ENCODE peak calls at places on chromosomes 5 and 9, in four cellular contexts. R is activated T-cell treated with anti-CD3 and anti-CD28 coated beads for 1 hour; D is fibroblast of mammary gland; O is effector memory CD4-positive, alpha-beta T cell. V is an unnamed sample.
A peak's percentile ranks its signal among the peaks of the same experiment; 100 is the strongest.

GRCh38 chr9:5459289-5459829 is 9.0 kb downstream of the CD274 start:
- DNase-seq in R (no peak), D (no peak), O (no peak), V (no peak)

GRCh38 chr5:40227366-40227765 is 452.3 kb upstream of the PTGER4 start:
- DNase-seq in R (no peak), D (peak; percentile 22), O (no peak), V (no peak)

GRCh38 chr5:178232124-178232919 is at the start of gene PHYKPL:
- DNase-seq in R (peak; percentile 50), D (peak; percentile 63), O (peak; percentile 58), V (peak; percentile 52)

GRCh38 chr9:126852289-126852688 is 8.2 kb upstream of the ZBTB34 start:
- DNase-seq in R (no peak), D (no peak), O (no peak), V (no peak)

GRCh38 chr5:173294673-173295320 is 33.4 kb downstream of the STC2 start:
- DNase-seq in R (no peak), D (no peak), O (no peak), V (no peak)

GRCh38 chr5:149002053-149002452 is 60.8 kb downstream of the SH3TC2 start:
- DNase-seq in R (no peak), D (peak; percentile 98), O (no peak), V (no peak)

GRCh38 chr5:41903892-41904799 is at the start of gene RIMOC1:
- DNase-seq in R (peak; percentile 96), D (peak; percentile 99), O (peak; percentile 96), V (peak; percentile 93)

GRCh38 chr9:84207443-84208032 is 133.0 kb downstream of the SLC28A3 start:
- DNase-seq in R (no peak), D (no peak), O (no peak), V (no peak)

GRCh38 chr5:425714-426113 is 17.3 kb upstream of the EXOC3 start:
- DNase-seq in R (no peak), D (peak; percentile 16), O (no peak), V (no peak)

GRCh38 chr9:119868694-119869093 is 499.5 kb upstream of the BRINP1 start:
- DNase-seq in R (no peak), D (no peak), O (no peak), V (no peak)

GRCh38 chr9:78871452-78872331 is 574.8 kb downstream of the PSAT1 start:
- DNase-seq in R (no peak), D (peak; percentile 65), O (no peak), V (no peak)

GRCh38 chr5:145975361-145976066 is 39.1 kb downstream of the SH3RF2 start:
- DNase-seq in R (no peak), D (peak; percentile 62), O (no peak), V (no peak)

GRCh38 chr9:130872912-130873503 is 23.6 kb downstream of the QRFP start:
- DNase-seq in R (no peak), D (no peak), O (no peak), V (no peak)

GRCh38 chr5:44835693-44836092 is 26.9 kb downstream of the MRPS30 start:
- DNase-seq in R (no peak), D (no peak), O (no peak), V (no peak)

GRCh38 chr5:22070151-22070550 is 783.0 kb downstream of the CDH12 start:
- DNase-seq in R (no peak), D (no peak), O (no peak), V (no peak)

GRCh38 chr5:177498013-177498847 is 826 bp upstream of the PDLIM7 start:
- DNase-seq in R (no peak), D (no peak), O (no peak), V (no peak)

GRCh38 chr9:93336720-93337119 is 114.8 kb upstream of the FAM120A start:
- DNase-seq in R (no peak), D (no peak), O (no peak), V (no peak)